ENCODE peak calls at places on chromosomes 7 and 10, in four cellular contexts. Z is BJ, P is nephron progenitor cell, K is NCI-H2107. B is an unnamed sample.
A peak's percentile ranks its signal among the peaks of the same experiment; 100 is the strongest.

GRCh38 chr10:67770537-67770936 is 67.5 kb downstream of the DNAJC12 start:
- DNase-seq in Z (no peak), P (no peak), K (no peak), B (no peak)

GRCh38 chr10:73744690-73744994 is 470 bp downstream of the SEC24C start:
- DNase-seq in Z (no peak), P (peak; percentile 76), K (no peak), B (no peak)

GRCh38 chr10:106044511-106044910 is 1120.0 kb downstream of the SORCS1 start:
- DNase-seq in Z (no peak), P (no peak), K (no peak), B (no peak)

GRCh38 chr10:97427571-97428179 is 1.7 kb downstream of the PGAM1 start:
- DNase-seq in Z (no peak), P (peak; percentile 40), K (no peak), B (no peak)

GRCh38 chr7:135161669-135162068 is 8.8 kb downstream of the CYREN start:
- DNase-seq in Z (no peak), P (no peak), K (no peak), B (no peak)

GRCh38 chr7:5360971-5361370 is 62.7 kb downstream of the TNRC18 start:
- DNase-seq in Z (no peak), P (no peak), K (no peak), B (no peak)

GRCh38 chr10:74932648-74933047 is 106.2 kb downstream of the KAT6B start:
- DNase-seq in Z (no peak), P (no peak), K (no peak), B (no peak)

GRCh38 chr10:29865700-29866355 is 193.6 kb downstream of the JCAD start:
- DNase-seq in Z (no peak), P (no peak), K (no peak), B (no peak)

GRCh38 chr7:141671705-141672496 is 30.1 kb downstream of the DENND11 start:
- DNase-seq in Z (no peak), P (no peak), K (no peak), B (no peak)

GRCh38 chr10:44647877-44648542 is 263.1 kb upstream of the CXCL12 start:
- DNase-seq in Z (peak; percentile 56), P (no peak), K (no peak), B (no peak)

GRCh38 chr10:73879296-73880173 is 5.2 kb upstream of the CAMK2G start:
- DNase-seq in Z (no peak), P (peak; percentile 81), K (peak; percentile 58), B (no peak)

GRCh38 chr7:28020302-28020940 is 160.2 kb downstream of the JAZF1 start:
- DNase-seq in Z (no peak), P (peak; percentile 62), K (peak; percentile 82), B (peak; percentile 48)

GRCh38 chr10:25631471-25631870 is 302.6 kb upstream of the MYO3A start:
- DNase-seq in Z (no peak), P (no peak), K (no peak), B (no peak)

GRCh38 chr10:91672021-91672608 is 39.2 kb upstream of the PPP1R3C start:
- DNase-seq in Z (peak; percentile 61), P (peak; percentile 62), K (no peak), B (peak; percentile 44)

GRCh38 chr10:118669020-118669766 is 73.7 kb upstream of the PRLHR start:
- DNase-seq in Z (peak; percentile 47), P (no peak), K (no peak), B (peak; percentile 17)

GRCh38 chr10:128221128-128221527 is 94.9 kb upstream of the MKI67 start:
- DNase-seq in Z (no peak), P (no peak), K (no peak), B (no peak)

GRCh38 chr10:133125901-133126300 is 34.1 kb upstream of the KNDC1 start:
- DNase-seq in Z (no peak), P (no peak), K (no peak), B (no peak)

GRCh38 chr10:90321132-90321816 is 536.6 kb downstream of the HTR7 start:
- DNase-seq in Z (no peak), P (no peak), K (no peak), B (peak; percentile 68)

GRCh38 chr7:2954433-2954853 is 89.2 kb downstream of the CARD11 start:
- DNase-seq in Z (no peak), P (no peak), K (no peak), B (no peak)

GRCh38 chr7:143321734-143322133 is 5.8 kb downstream of the CLCN1 start:
- DNase-seq in Z (no peak), P (no peak), K (no peak), B (no peak)

GRCh38 chr10:20281579-20281978 is 465.3 kb downstream of the PLXDC2 start:
- DNase-seq in Z (no peak), P (no peak), K (no peak), B (no peak)

GRCh38 chr10:96456296-96456840 is 57.4 kb downstream of the TLL2 start:
- DNase-seq in Z (no peak), P (no peak), K (no peak), B (no peak)

GRCh38 chr10:124619802-124620490 is 124.2 kb downstream of the FAM53B start:
- DNase-seq in Z (no peak), P (no peak), K (no peak), B (no peak)

GRCh38 chr7:18866359-18867036 is 250.9 kb downstream of the TWIST1 start:
- DNase-seq in Z (peak; percentile 99), P (no peak), K (no peak), B (peak; percentile 99)

GRCh38 chr10:60975716-60976115 is 31.7 kb upstream of the RHOBTB1 start:
- DNase-seq in Z (no peak), P (no peak), K (no peak), B (no peak)

GRCh38 chr10:64458341-64458740 is 937.1 kb downstream of the REEP3 start:
- DNase-seq in Z (no peak), P (no peak), K (no peak), B (no peak)

GRCh38 chr10:98422182-98422581 is 7.2 kb upstream of the PYROXD2 start:
- DNase-seq in Z (no peak), P (no peak), K (no peak), B (no peak)

GRCh38 chr7:23347682-23348180 is 48.6 kb downstream of the MALSU1 start:
- DNase-seq in Z (peak; percentile 75), P (no peak), K (no peak), B (no peak)

GRCh38 chr7:106054133-106054532 is 58.0 kb downstream of the SYPL1 start:
- DNase-seq in Z (no peak), P (no peak), K (no peak), B (no peak)

GRCh38 chr10:127928021-127928806 is 21.3 kb downstream of the PTPRE start:
- DNase-seq in Z (no peak), P (no peak), K (no peak), B (peak; percentile 54)

GRCh38 chr10:84820121-84820520 is 491.7 kb downstream of the CCSER2 start:
- DNase-seq in Z (no peak), P (no peak), K (no peak), B (no peak)

GRCh38 chr10:45625879-45626278 is 46.7 kb downstream of the ZFAND4 start:
- DNase-seq in Z (no peak), P (no peak), K (no peak), B (no peak)

GRCh38 chr7:78709658-78710057 is 743.8 kb downstream of the MAGI2 start:
- DNase-seq in Z (no peak), P (no peak), K (no peak), B (no peak)

GRCh38 chr10:103661198-103661950 is 167.9 kb downstream of the NEURL1 start:
- DNase-seq in Z (peak; percentile 87), P (peak; percentile 75), K (peak; percentile 68), B (peak; percentile 57)

GRCh38 chr10:43372751-43373445 is 1.5 kb downstream of the FXYD4 start:
- DNase-seq in Z (no peak), P (no peak), K (no peak), B (no peak)

GRCh38 chr7:14834456-14834855 is 68.1 kb downstream of the DGKB start:
- DNase-seq in Z (peak; percentile 22), P (no peak), K (no peak), B (peak; percentile 36)

GRCh38 chr7:44971991-44972441 is 6.8 kb downstream of the MYO1G start:
- DNase-seq in Z (no peak), P (no peak), K (no peak), B (no peak)

GRCh38 chr10:50469778-50470193 is 154.0 kb downstream of the SGMS1 start:
- DNase-seq in Z (no peak), P (no peak), K (no peak), B (no peak)

B was measured in non-pigmented ciliary epithelial cell.